ENCODE peak calls at places on chromosomes 7 and 10, in nine cellular contexts. One of them, this sample, is unnamed.

GRCh38 chr10:58435297-58435696 is 50.1 kb downstream of the TFAM start:
- DNase-seq in mesenchymal stem cell: peak
- DNase-seq in heart left ventricle: no peak
- DNase-seq in psoas muscle: peak
- DNase-seq in dorsolateral prefrontal cortex: no peak
- DNase-seq in RWPE1: peak
- DNase-seq in adrenal gland: peak
- DNase-seq in HCT116: peak
- DNase-seq in CD4-positive, alpha-beta memory T cell: no peak
- DNase-seq in this sample: peak

GRCh38 chr7:84025332-84025927 is 169.2 kb downstream of the SEMA3A start:
- DNase-seq in adrenal gland: peak
- DNase-seq in CD4-positive, alpha-beta memory T cell: no peak
- DNase-seq in dorsolateral prefrontal cortex: no peak
- DNase-seq in mesenchymal stem cell: peak
- DNase-seq in HCT116: peak
- DNase-seq in psoas muscle: no peak
- DNase-seq in heart left ventricle: peak
- DNase-seq in RWPE1: peak
- DNase-seq in this sample: peak

GRCh38 chr10:119055472-119055871 is 25.1 kb downstream of the EIF3A start:
- DNase-seq in CD4-positive, alpha-beta memory T cell: no peak
- DNase-seq in HCT116: no peak
- DNase-seq in psoas muscle: no peak
- DNase-seq in adrenal gland: no peak
- DNase-seq in RWPE1: no peak
- DNase-seq in mesenchymal stem cell: no peak
- DNase-seq in dorsolateral prefrontal cortex: no peak
- DNase-seq in heart left ventricle: no peak
- DNase-seq in this sample: no peak

GRCh38 chr7:135537453-135537852 is 20.3 kb upstream of the NUP205 start:
- DNase-seq in HCT116: no peak
- DNase-seq in psoas muscle: no peak
- DNase-seq in CD4-positive, alpha-beta memory T cell: no peak
- DNase-seq in RWPE1: no peak
- DNase-seq in adrenal gland: no peak
- DNase-seq in heart left ventricle: no peak
- DNase-seq in dorsolateral prefrontal cortex: no peak
- DNase-seq in mesenchymal stem cell: no peak
- DNase-seq in this sample: no peak

GRCh38 chr7:103905997-103906396 is 83.5 kb downstream of the RELN start:
- DNase-seq in heart left ventricle: no peak
- DNase-seq in mesenchymal stem cell: no peak
- DNase-seq in dorsolateral prefrontal cortex: no peak
- DNase-seq in RWPE1: no peak
- DNase-seq in HCT116: no peak
- DNase-seq in adrenal gland: no peak
- DNase-seq in CD4-positive, alpha-beta memory T cell: no peak
- DNase-seq in psoas muscle: no peak
- DNase-seq in this sample: no peak

GRCh38 chr7:150964593-150965111 is 13.5 kb downstream of the KCNH2 start:
- DNase-seq in adrenal gland: peak
- DNase-seq in psoas muscle: peak
- DNase-seq in heart left ventricle: peak
- DNase-seq in mesenchymal stem cell: peak
- DNase-seq in dorsolateral prefrontal cortex: no peak
- DNase-seq in CD4-positive, alpha-beta memory T cell: no peak
- DNase-seq in RWPE1: no peak
- DNase-seq in HCT116: no peak
- DNase-seq in this sample: peak

GRCh38 chr10:119022846-119023552 is 6.5 kb upstream of the NANOS1 start:
- DNase-seq in dorsolateral prefrontal cortex: no peak
- DNase-seq in adrenal gland: no peak
- DNase-seq in CD4-positive, alpha-beta memory T cell: no peak
- DNase-seq in HCT116: no peak
- DNase-seq in mesenchymal stem cell: peak
- DNase-seq in heart left ventricle: no peak
- DNase-seq in RWPE1: peak
- DNase-seq in psoas muscle: no peak
- DNase-seq in this sample: peak

GRCh38 chr10:17872191-17873091 is 63.3 kb downstream of the MRC1 start:
- DNase-seq in mesenchymal stem cell: peak
- DNase-seq in adrenal gland: no peak
- DNase-seq in psoas muscle: no peak
- DNase-seq in RWPE1: peak
- DNase-seq in CD4-positive, alpha-beta memory T cell: peak
- DNase-seq in heart left ventricle: no peak
- DNase-seq in dorsolateral prefrontal cortex: no peak
- DNase-seq in HCT116: peak
- DNase-seq in this sample: peak

GRCh38 chr10:77245953-77246352 is 391.7 kb downstream of the KCNMA1 start:
- DNase-seq in mesenchymal stem cell: peak
- DNase-seq in dorsolateral prefrontal cortex: no peak
- DNase-seq in CD4-positive, alpha-beta memory T cell: no peak
- DNase-seq in HCT116: no peak
- DNase-seq in adrenal gland: no peak
- DNase-seq in heart left ventricle: no peak
- DNase-seq in psoas muscle: no peak
- DNase-seq in RWPE1: no peak
- DNase-seq in this sample: peak

GRCh38 chr10:97081621-97082235 is 104.0 kb downstream of the SLIT1 start:
- DNase-seq in mesenchymal stem cell: peak
- DNase-seq in RWPE1: peak
- DNase-seq in psoas muscle: no peak
- DNase-seq in adrenal gland: peak
- DNase-seq in heart left ventricle: peak
- DNase-seq in HCT116: peak
- DNase-seq in CD4-positive, alpha-beta memory T cell: peak
- DNase-seq in dorsolateral prefrontal cortex: no peak
- DNase-seq in this sample: peak

GRCh38 chr10:43945908-43946307 is 297.2 kb upstream of the ZNF32 start:
- DNase-seq in mesenchymal stem cell: no peak
- DNase-seq in RWPE1: no peak
- DNase-seq in adrenal gland: no peak
- DNase-seq in heart left ventricle: no peak
- DNase-seq in dorsolateral prefrontal cortex: no peak
- DNase-seq in CD4-positive, alpha-beta memory T cell: no peak
- DNase-seq in HCT116: no peak
- DNase-seq in psoas muscle: no peak
- DNase-seq in this sample: no peak

GRCh38 chr7:138773176-138773575 is 24.6 kb upstream of the TMEM213 start:
- DNase-seq in dorsolateral prefrontal cortex: no peak
- DNase-seq in HCT116: no peak
- DNase-seq in psoas muscle: no peak
- DNase-seq in RWPE1: no peak
- DNase-seq in heart left ventricle: no peak
- DNase-seq in CD4-positive, alpha-beta memory T cell: no peak
- DNase-seq in mesenchymal stem cell: no peak
- DNase-seq in adrenal gland: no peak
- DNase-seq in this sample: no peak

GRCh38 chr10:75605096-75605495 is 173.7 kb downstream of the LRMDA start:
- DNase-seq in psoas muscle: no peak
- DNase-seq in RWPE1: no peak
- DNase-seq in adrenal gland: no peak
- DNase-seq in mesenchymal stem cell: no peak
- DNase-seq in heart left ventricle: no peak
- DNase-seq in CD4-positive, alpha-beta memory T cell: no peak
- DNase-seq in HCT116: no peak
- DNase-seq in dorsolateral prefrontal cortex: no peak
- DNase-seq in this sample: no peak
- H3K27ac ChIP-seq in psoas muscle: no peak
- H3K27ac ChIP-seq in RWPE1: no peak
- H3K27ac ChIP-seq in adrenal gland: no peak
- H3K27ac ChIP-seq in mesenchymal stem cell: no peak
- H3K27ac ChIP-seq in heart left ventricle: no peak
- H3K27ac ChIP-seq in CD4-positive, alpha-beta memory T cell: no peak
- H3K27ac ChIP-seq in HCT116: no peak
- H3K27ac ChIP-seq in dorsolateral prefrontal cortex: no peak
- H3K27ac ChIP-seq in this sample: no peak

GRCh38 chr7:44767134-44767911 is 18.7 kb downstream of the ZMIZ2 start:
- DNase-seq in heart left ventricle: no peak
- DNase-seq in CD4-positive, alpha-beta memory T cell: no peak
- DNase-seq in mesenchymal stem cell: no peak
- DNase-seq in psoas muscle: no peak
- DNase-seq in dorsolateral prefrontal cortex: no peak
- DNase-seq in HCT116: no peak
- DNase-seq in RWPE1: no peak
- DNase-seq in adrenal gland: no peak
- DNase-seq in this sample: no peak
- H3K27ac ChIP-seq in heart left ventricle: peak
- H3K27ac ChIP-seq in CD4-positive, alpha-beta memory T cell: peak
- H3K27ac ChIP-seq in mesenchymal stem cell: no peak
- H3K27ac ChIP-seq in psoas muscle: peak
- H3K27ac ChIP-seq in dorsolateral prefrontal cortex: peak
- H3K27ac ChIP-seq in HCT116: no peak
- H3K27ac ChIP-seq in RWPE1: peak
- H3K27ac ChIP-seq in adrenal gland: no peak
- H3K27ac ChIP-seq in this sample: no peak

DNA sequence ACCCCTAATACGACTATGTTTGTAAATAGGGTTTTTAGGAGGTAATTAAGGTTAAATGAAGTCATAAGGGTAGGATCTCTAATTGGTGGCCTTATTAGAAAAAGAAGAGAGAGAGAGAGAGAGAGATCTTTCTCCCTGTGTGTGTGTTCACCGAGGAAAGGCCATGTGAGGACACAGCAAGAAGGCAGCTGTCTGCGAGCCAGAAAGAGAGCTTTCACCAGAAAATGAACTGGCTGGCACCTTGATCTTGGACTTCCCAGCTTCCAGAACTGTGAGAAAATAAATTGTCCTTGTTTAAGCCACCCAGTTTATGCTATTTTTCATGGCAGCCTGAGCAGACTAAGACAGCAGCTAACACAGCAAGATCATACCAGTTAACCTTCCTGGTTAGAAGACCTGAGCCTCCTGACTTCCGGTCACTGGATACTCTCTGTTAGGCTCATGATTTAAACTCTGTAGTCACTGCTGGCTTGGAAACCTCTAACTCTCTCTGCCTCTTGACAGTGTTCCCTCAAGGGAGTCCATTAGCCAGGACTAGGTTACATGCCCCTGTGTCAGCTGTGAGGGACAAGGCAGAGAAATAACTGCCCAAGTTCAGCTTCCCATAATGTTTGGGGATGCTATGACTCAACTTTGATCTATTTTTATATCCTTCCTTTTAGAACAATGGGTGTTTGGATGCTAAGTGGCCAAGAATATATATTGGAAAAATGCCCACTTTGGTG is 102.3 kb downstream of the DYNC1I1 start:
- DNase-seq in RWPE1: no peak
- DNase-seq in heart left ventricle: no peak
- DNase-seq in CD4-positive, alpha-beta memory T cell: no peak
- DNase-seq in dorsolateral prefrontal cortex: no peak
- DNase-seq in HCT116: no peak
- DNase-seq in psoas muscle: no peak
- DNase-seq in adrenal gland: no peak
- DNase-seq in mesenchymal stem cell: no peak
- DNase-seq in this sample: no peak
- H3K27ac ChIP-seq in RWPE1: no peak
- H3K27ac ChIP-seq in heart left ventricle: no peak
- H3K27ac ChIP-seq in CD4-positive, alpha-beta memory T cell: no peak
- H3K27ac ChIP-seq in dorsolateral prefrontal cortex: no peak
- H3K27ac ChIP-seq in HCT116: no peak
- H3K27ac ChIP-seq in psoas muscle: no peak
- H3K27ac ChIP-seq in adrenal gland: no peak
- H3K27ac ChIP-seq in mesenchymal stem cell: no peak
- H3K27ac ChIP-seq in this sample: no peak

GRCh38 chr10:50470345-50470744 is 153.4 kb downstream of the SGMS1 start:
- DNase-seq in adrenal gland: no peak
- DNase-seq in psoas muscle: no peak
- DNase-seq in heart left ventricle: no peak
- DNase-seq in CD4-positive, alpha-beta memory T cell: no peak
- DNase-seq in mesenchymal stem cell: no peak
- DNase-seq in HCT116: no peak
- DNase-seq in dorsolateral prefrontal cortex: no peak
- DNase-seq in RWPE1: no peak
- DNase-seq in this sample: peak
- H3K27ac ChIP-seq in adrenal gland: no peak
- H3K27ac ChIP-seq in psoas muscle: no peak
- H3K27ac ChIP-seq in heart left ventricle: no peak
- H3K27ac ChIP-seq in CD4-positive, alpha-beta memory T cell: no peak
- H3K27ac ChIP-seq in mesenchymal stem cell: no peak
- H3K27ac ChIP-seq in HCT116: no peak
- H3K27ac ChIP-seq in dorsolateral prefrontal cortex: peak
- H3K27ac ChIP-seq in RWPE1: no peak
- H3K27ac ChIP-seq in this sample: no peak

DNA sequence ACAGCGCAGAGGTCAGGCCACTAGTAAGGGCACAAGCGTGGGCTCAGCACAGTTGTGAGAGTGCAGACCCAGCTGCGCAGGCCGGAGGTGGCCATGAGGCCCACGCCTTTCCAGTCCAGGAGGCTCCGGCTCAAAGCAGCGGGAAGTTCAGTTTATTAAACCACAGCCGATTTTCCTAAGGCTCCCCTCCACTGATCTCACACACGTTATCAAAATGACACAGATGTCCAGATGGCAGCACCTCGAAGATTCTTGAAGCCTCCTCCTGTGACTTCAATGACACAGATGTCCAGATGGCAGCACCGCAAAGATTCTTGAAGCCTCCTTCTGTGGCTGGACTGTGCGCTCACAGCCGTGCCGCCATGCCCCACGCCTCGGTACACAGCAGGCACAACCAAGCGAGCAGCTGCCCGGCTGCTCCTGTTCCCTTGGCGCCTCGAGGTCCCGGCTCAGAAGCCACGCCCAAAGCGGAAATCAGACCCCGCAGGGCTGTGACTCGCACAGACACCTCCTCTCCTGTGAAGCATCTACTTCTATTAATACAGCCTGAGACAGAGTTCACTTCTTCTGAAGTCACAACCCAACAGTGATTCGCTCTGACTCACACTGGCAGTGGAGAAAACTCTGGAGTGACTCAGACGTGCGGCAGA is 122.7 kb downstream of the MAD1L1 start:
- DNase-seq in adrenal gland: peak
- DNase-seq in heart left ventricle: no peak
- DNase-seq in mesenchymal stem cell: peak
- DNase-seq in HCT116: peak
- DNase-seq in dorsolateral prefrontal cortex: no peak
- DNase-seq in psoas muscle: peak
- DNase-seq in CD4-positive, alpha-beta memory T cell: no peak
- DNase-seq in RWPE1: peak
- DNase-seq in this sample: peak
- H3K27ac ChIP-seq in adrenal gland: no peak
- H3K27ac ChIP-seq in heart left ventricle: no peak
- H3K27ac ChIP-seq in mesenchymal stem cell: no peak
- H3K27ac ChIP-seq in HCT116: peak
- H3K27ac ChIP-seq in dorsolateral prefrontal cortex: peak
- H3K27ac ChIP-seq in psoas muscle: peak
- H3K27ac ChIP-seq in CD4-positive, alpha-beta memory T cell: no peak
- H3K27ac ChIP-seq in RWPE1: peak
- H3K27ac ChIP-seq in this sample: peak

This sample was measured in GM23248.